ENCODE peak calls at places on chromosome 17, in ten cellular contexts. L is OCI-LY7; R is bronchial epithelial cell; Q is left ventricle myocardium inferior; G is PC-3; S is fibroblast of the aortic adventitia; J is CD8-positive, alpha-beta T cell; H is AG04450; O is CD4-positive, alpha-beta T cell; A is GM10248. M is an unnamed sample.

GRCh38 chr17:32504166-32504990 is 17.6 kb downstream of the CDK5R1 start:
- DNase-seq in L (no peak), R (no peak), Q (no peak), G (no peak), S (no peak), J (no peak), H (no peak), O (peak), A (no peak), M (peak)

GRCh38 chr17:82432017-82432416 is 13.6 kb upstream of the OGFOD3 start:
- DNase-seq in L (no peak), R (no peak), Q (no peak), G (no peak), S (no peak), J (no peak), H (no peak), O (no peak), A (no peak), M (no peak)

GRCh38 chr17:30554839-30555751 is 77.9 kb downstream of the GOSR1 start:
- DNase-seq in L (peak), R (no peak), Q (no peak), G (peak), S (peak), J (no peak), H (no peak), O (no peak), A (no peak), M (peak)

GRCh38 chr17:64781394-64781793 is 119.3 kb upstream of the SMURF2 start:
- DNase-seq in L (peak), R (peak), Q (peak), G (no peak), S (no peak), J (no peak), H (no peak), O (peak), A (no peak), M (no peak)

GRCh38 chr17:3539881-3540540 is 17.6 kb downstream of the TRPV3 start:
- DNase-seq in L (no peak), R (no peak), Q (no peak), G (no peak), S (no peak), J (no peak), H (no peak), O (no peak), A (no peak), M (no peak)

GRCh38 chr17:15498107-15498506 is 30.7 kb upstream of the CDRT4 start:
- DNase-seq in L (peak), R (no peak), Q (no peak), G (peak), S (peak), J (no peak), H (no peak), O (no peak), A (no peak), M (no peak)

GRCh38 chr17:34299918-34300600 is 14.5 kb downstream of the CCL11 start:
- DNase-seq in L (no peak), R (peak), Q (no peak), G (no peak), S (peak), J (no peak), H (no peak), O (no peak), A (no peak), M (peak)

GRCh38 chr17:7479389-7480192 is at the start of gene ZBTB4:
- DNase-seq in L (peak), R (peak), Q (peak), G (peak), S (peak), J (peak), H (no peak), O (peak), A (peak), M (peak)

GRCh38 chr17:72988451-72988850 is 104.0 kb downstream of the SLC39A11 start:
- DNase-seq in L (no peak), R (no peak), Q (no peak), G (no peak), S (no peak), J (no peak), H (no peak), O (no peak), A (no peak), M (no peak)

GRCh38 chr17:59094921-59095530 is 11.7 kb downstream of the TRIM37 start:
- DNase-seq in L (no peak), R (no peak), Q (no peak), G (no peak), S (no peak), J (no peak), H (no peak), O (no peak), A (no peak), M (no peak)

GRCh38 chr17:29068828-29069227 is 25.9 kb downstream of the PIPOX start:
- DNase-seq in L (no peak), R (no peak), Q (no peak), G (no peak), S (peak), J (no peak), H (no peak), O (no peak), A (no peak), M (no peak)

GRCh38 chr17:54900457-54901229 is at the start of gene TOM1L1:
- DNase-seq in L (no peak), R (peak), Q (peak), G (peak), S (peak), J (no peak), H (peak), O (peak), A (peak), M (peak)

GRCh38 chr17:82750241-82750905 is 1.5 kb upstream of the TBCD start:
- DNase-seq in L (no peak), R (no peak), Q (no peak), G (no peak), S (no peak), J (no peak), H (no peak), O (no peak), A (no peak), M (no peak)

GRCh38 chr17:75661531-75661930 is 5.4 kb downstream of the RECQL5 start:
- DNase-seq in L (no peak), R (no peak), Q (no peak), G (no peak), S (no peak), J (no peak), H (no peak), O (no peak), A (no peak), M (no peak)

GRCh38 chr17:38511126-38512108 is 83.2 kb downstream of the ARHGAP23 start:
- DNase-seq in L (no peak), R (peak), Q (no peak), G (no peak), S (peak), J (no peak), H (no peak), O (no peak), A (no peak), M (peak)

GRCh38 chr17:68301438-68301959 is 10.2 kb downstream of the ARSG start:
- DNase-seq in L (no peak), R (no peak), Q (no peak), G (no peak), S (no peak), J (no peak), H (no peak), O (no peak), A (no peak), M (no peak)

GRCh38 chr17:83100220-83100852 is 20.9 kb downstream of the METRNL start:
- DNase-seq in L (no peak), R (no peak), Q (no peak), G (no peak), S (peak), J (no peak), H (no peak), O (no peak), A (no peak), M (peak)

GRCh38 chr17:32099686-32100085 is 42.6 kb upstream of the RHOT1 start:
- DNase-seq in L (no peak), R (no peak), Q (no peak), G (no peak), S (no peak), J (no peak), H (no peak), O (no peak), A (no peak), M (no peak)

GRCh38 chr17:31674717-31675349 is 184.2 kb downstream of the COPRS start:
- DNase-seq in L (no peak), R (peak), Q (no peak), G (peak), S (peak), J (no peak), H (no peak), O (no peak), A (no peak), M (peak)

GRCh38 chr17:36614081-36614480 is 12.7 kb downstream of the MRM1 start:
- DNase-seq in L (no peak), R (no peak), Q (no peak), G (no peak), S (no peak), J (no peak), H (no peak), O (no peak), A (no peak), M (no peak)

GRCh38 chr17:36616391-36617029 is 15.1 kb downstream of the MRM1 start:
- DNase-seq in L (no peak), R (peak), Q (no peak), G (no peak), S (no peak), J (no peak), H (no peak), O (no peak), A (no peak), M (no peak)

GRCh38 chr17:36612323-36612722 is 10.9 kb downstream of the MRM1 start:
- DNase-seq in L (no peak), R (no peak), Q (no peak), G (no peak), S (no peak), J (no peak), H (no peak), O (no peak), A (no peak), M (no peak)

GRCh38 chr17:36614974-36615373 is 13.6 kb downstream of the MRM1 start:
- DNase-seq in L (no peak), R (no peak), Q (no peak), G (no peak), S (no peak), J (no peak), H (no peak), O (no peak), A (no peak), M (no peak)

GRCh38 chr17:36617773-36618172 is 16.4 kb downstream of the MRM1 start:
- DNase-seq in L (no peak), R (no peak), Q (no peak), G (no peak), S (no peak), J (no peak), H (no peak), O (no peak), A (no peak), M (no peak)
- TF ChIP-seq CTCF in L (no peak), R (no peak), Q (no peak), G (no peak), S (no peak), J (no peak), H (no peak), O (no peak), A (no peak), M (no peak)

GRCh38 chr17:41915566-41915965 is 3.2 kb downstream of the ACLY start:
- DNase-seq in L (no peak), R (peak), Q (no peak), G (no peak), S (no peak), J (no peak), H (no peak), O (no peak), A (no peak), M (no peak)

GRCh38 chr17:41915020-41915419 is 3.7 kb downstream of the ACLY start:
- DNase-seq in L (no peak), R (no peak), Q (no peak), G (no peak), S (no peak), J (no peak), H (no peak), O (no peak), A (no peak), M (no peak)

GRCh38 chr17:41914358-41914766 is 4.4 kb downstream of the ACLY start:
- DNase-seq in L (no peak), R (no peak), Q (no peak), G (no peak), S (peak), J (no peak), H (no peak), O (no peak), A (no peak), M (no peak)

GRCh38 chr17:41912925-41913324 is 5.8 kb downstream of the ACLY start:
- DNase-seq in L (no peak), R (no peak), Q (no peak), G (no peak), S (no peak), J (no peak), H (no peak), O (no peak), A (no peak), M (no peak)

GRCh38 chr17:41913798-41914197 is 5.0 kb downstream of the ACLY start:
- DNase-seq in L (no peak), R (no peak), Q (no peak), G (no peak), S (peak), J (no peak), H (no peak), O (no peak), A (no peak), M (no peak)
- TF ChIP-seq CTCF in L (no peak), R (no peak), Q (no peak), G (no peak), S (no peak), J (no peak), H (no peak), O (no peak), A (no peak), M (no peak)

GRCh38 chr17:66427134-66427533 is 124.7 kb downstream of the PRKCA start:
- DNase-seq in L (no peak), R (no peak), Q (no peak), G (no peak), S (no peak), J (no peak), H (no peak), O (no peak), A (no peak), M (no peak)

GRCh38 chr17:66425751-66426396 is 123.5 kb downstream of the PRKCA start:
- DNase-seq in L (no peak), R (no peak), Q (no peak), G (no peak), S (no peak), J (no peak), H (no peak), O (no peak), A (no peak), M (no peak)

GRCh38 chr17:66429680-66430079 is 127.3 kb downstream of the PRKCA start:
- DNase-seq in L (peak), R (no peak), Q (no peak), G (no peak), S (no peak), J (no peak), H (no peak), O (no peak), A (no peak), M (no peak)

GRCh38 chr17:66423436-66423922 is 121.1 kb downstream of the PRKCA start:
- DNase-seq in L (no peak), R (no peak), Q (no peak), G (no peak), S (no peak), J (no peak), H (no peak), O (no peak), A (no peak), M (no peak)

GRCh38 chr17:66426397-66427033 is 124.1 kb downstream of the PRKCA start:
- DNase-seq in L (peak), R (no peak), Q (no peak), G (peak), S (peak), J (peak), H (no peak), O (peak), A (peak), M (no peak)
- TF ChIP-seq CTCF in L (peak), R (peak), Q (peak), G (peak), S (peak), J (peak), H (peak), O (peak), A (peak), M (peak)

GRCh38 chr17:74243013-74243755 is 29.8 kb downstream of the TTYH2 start:
- DNase-seq in L (no peak), R (no peak), Q (peak), G (no peak), S (no peak), J (no peak), H (no peak), O (no peak), A (no peak), M (no peak)

GRCh38 chr17:74244128-74244527 is 29.9 kb upstream of the DNAI2 start:
- DNase-seq in L (no peak), R (no peak), Q (no peak), G (no peak), S (no peak), J (no peak), H (no peak), O (no peak), A (no peak), M (no peak)

GRCh38 chr17:74244543-74244942 is 29.5 kb upstream of the DNAI2 start:
- DNase-seq in L (no peak), R (no peak), Q (no peak), G (no peak), S (no peak), J (no peak), H (no peak), O (no peak), A (no peak), M (no peak)

GRCh38 chr17:74245818-74246204 is 28.2 kb upstream of the DNAI2 start:
- DNase-seq in L (no peak), R (no peak), Q (no peak), G (no peak), S (no peak), J (no peak), H (no peak), O (no peak), A (no peak), M (no peak)

DNA sequence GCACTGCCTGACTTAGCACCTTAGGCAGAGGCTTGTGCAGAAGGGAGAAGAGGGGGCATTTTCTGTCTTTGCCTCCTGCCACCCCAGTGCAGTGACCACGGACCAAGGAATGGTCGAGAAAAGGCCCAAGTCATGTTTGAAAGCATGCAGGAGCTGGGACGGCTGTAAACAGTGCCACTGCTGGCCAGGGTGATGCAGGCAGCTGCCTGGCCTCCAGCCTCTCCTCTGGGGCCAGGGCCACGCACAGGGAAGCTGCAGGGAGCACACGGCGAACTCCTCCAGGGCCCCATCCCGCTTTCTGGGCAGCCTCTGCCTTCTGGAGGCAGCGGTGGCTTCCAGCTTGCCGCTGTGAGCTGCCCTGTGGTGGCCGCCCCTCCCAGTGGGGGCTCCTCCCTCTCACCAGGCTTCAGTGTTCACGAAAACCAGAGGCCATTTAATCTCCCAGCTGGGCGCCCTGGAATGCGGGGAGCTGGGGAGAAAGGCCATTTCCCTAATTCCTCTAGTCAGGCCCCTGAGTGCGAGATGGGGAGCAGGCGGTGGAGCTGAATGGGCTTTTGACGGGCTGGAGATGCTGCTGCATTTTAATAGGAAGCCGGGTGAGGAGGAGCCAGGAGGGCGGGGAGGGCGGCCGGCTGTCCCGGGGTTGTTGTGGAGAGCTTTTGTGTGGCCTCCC is 28.8 kb upstream of the DNAI2 start:
- DNase-seq in L (no peak), R (no peak), Q (no peak), G (no peak), S (no peak), J (no peak), H (no peak), O (no peak), A (no peak), M (no peak)
- TF ChIP-seq CTCF in L (no peak), R (no peak), Q (no peak), G (no peak), S (no peak), J (no peak), H (no peak), O (no peak), A (no peak), M (no peak)

DNA sequence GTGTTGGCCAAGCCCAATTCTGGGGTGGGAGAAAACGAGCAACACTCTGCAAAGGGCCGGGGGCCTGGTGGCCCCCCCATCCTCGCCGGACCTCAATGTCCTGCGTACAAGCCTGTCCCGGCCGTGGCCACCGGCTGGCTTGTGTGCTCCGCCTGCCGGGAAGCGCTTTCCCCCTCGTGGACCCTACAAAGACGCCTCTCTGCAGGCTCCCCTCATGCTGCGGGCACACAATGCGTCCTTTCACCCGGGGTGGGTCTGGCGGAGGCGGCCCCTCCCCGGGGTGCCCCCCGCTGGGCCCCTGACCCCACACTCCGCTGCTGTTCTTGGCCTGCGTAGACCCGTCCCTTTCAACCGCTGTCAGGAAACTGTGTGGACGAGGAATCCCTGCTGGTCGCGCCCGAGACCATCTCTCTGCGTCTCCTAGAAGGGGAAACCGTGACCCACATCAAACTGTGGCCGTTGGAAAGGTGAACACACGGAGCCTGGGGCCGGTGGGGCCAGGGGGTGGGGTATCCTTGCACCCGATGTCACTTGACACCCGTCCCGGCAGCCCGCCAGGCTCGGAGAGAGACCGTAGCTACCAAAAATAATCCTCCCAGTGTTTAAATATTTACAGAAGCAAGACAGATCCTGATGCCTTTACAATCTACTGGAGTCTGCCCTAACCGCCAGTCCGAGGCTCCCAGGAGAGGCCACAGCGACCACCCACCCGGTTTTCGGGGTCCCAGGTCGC is 43.6 kb downstream of the TBC1D16 start:
- DNase-seq in L (no peak), R (no peak), Q (peak), G (peak), S (no peak), J (no peak), H (no peak), O (no peak), A (no peak), M (no peak)
- TF ChIP-seq CTCF in L (no peak), R (no peak), Q (peak), G (no peak), S (no peak), J (no peak), H (no peak), O (peak), A (no peak), M (peak)

DNA sequence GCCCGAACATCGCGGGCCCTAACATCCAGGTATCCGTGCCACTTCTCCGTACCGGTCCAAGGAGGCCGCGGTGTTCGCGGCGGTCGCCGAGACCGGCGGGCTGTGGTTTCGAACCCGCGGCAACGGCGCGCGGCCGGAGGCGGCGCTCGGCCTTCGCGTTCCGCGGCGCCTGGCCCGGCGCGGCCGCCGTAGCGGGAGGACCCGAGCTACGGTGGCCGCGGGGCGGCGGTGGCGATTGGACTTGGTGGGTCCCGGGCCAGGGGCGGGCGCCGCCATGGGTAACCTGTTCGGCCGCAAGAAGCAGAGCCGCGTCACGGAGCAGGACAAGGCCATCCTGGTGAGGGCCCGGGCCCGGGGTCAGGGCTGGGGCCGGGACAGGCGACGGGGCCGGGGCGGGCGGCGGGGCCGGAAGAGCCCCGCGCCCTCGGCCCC is at the start of gene CHMP6:
- DNase-seq in L (peak), R (peak), Q (peak), G (peak), S (peak), J (peak), H (peak), O (peak), A (peak), M (peak)
- TF ChIP-seq CTCF in L (no peak), R (peak), Q (peak), G (no peak), S (peak), J (no peak), H (no peak), O (no peak), A (peak), M (peak)

GRCh38 chr17:49691677-49692191 is 13.8 kb upstream of the SPOP start:
- DNase-seq in L (no peak), R (no peak), Q (no peak), G (no peak), S (no peak), J (no peak), H (no peak), O (no peak), A (no peak), M (no peak)

GRCh38 chr17:49691086-49691676 is 13.3 kb upstream of the SPOP start:
- DNase-seq in L (no peak), R (no peak), Q (no peak), G (no peak), S (peak), J (no peak), H (no peak), O (no peak), A (no peak), M (peak)

GRCh38 chr17:49694847-49695697 is 12.7 kb downstream of the SLC35B1 start:
- DNase-seq in L (peak), R (no peak), Q (peak), G (peak), S (peak), J (peak), H (no peak), O (peak), A (peak), M (no peak)

GRCh38 chr17:49690256-49690655 is 12.4 kb upstream of the SPOP start:
- DNase-seq in L (no peak), R (no peak), Q (no peak), G (no peak), S (no peak), J (no peak), H (no peak), O (no peak), A (no peak), M (no peak)

GRCh38 chr17:49692751-49693150 is 14.9 kb upstream of the SPOP start:
- DNase-seq in L (no peak), R (no peak), Q (no peak), G (no peak), S (peak), J (no peak), H (no peak), O (no peak), A (no peak), M (no peak)
- TF ChIP-seq CTCF in L (no peak), R (no peak), Q (no peak), G (no peak), S (no peak), J (no peak), H (no peak), O (no peak), A (no peak), M (no peak)

M was measured in HFFc6.